ENCODE peak calls at places on chromosomes 6 and 20, in eight cellular contexts. One of them, this sample, is unnamed.
A peak's percentile ranks its signal among the peaks of the same experiment; 100 is the strongest.

GRCh38 chr6:88749849-88750248 is 213.6 kb downstream of the RNGTT start:
- DNase-seq in WERI-Rb-1: no peak
- DNase-seq in stimulated activated CD4-positive, alpha-beta T cell treated with anti-CD3 and anti-CD28 coated beads, Interleukin-2, amount 100 ng/mL, for 4 hours: no peak
- DNase-seq in AG10803: no peak
- DNase-seq in NB4: no peak
- DNase-seq in ureter: no peak
- DNase-seq in Jurkat, Clone E6-1: no peak
- DNase-seq in left ventricle myocardium inferior: no peak
- DNase-seq in this sample: no peak

GRCh38 chr6:127855542-127856159 is 45.2 kb downstream of the THEMIS start:
- DNase-seq in NB4: peak; percentile 7
- DNase-seq in AG10803: peak; percentile 33
- DNase-seq in stimulated activated CD4-positive, alpha-beta T cell treated with anti-CD3 and anti-CD28 coated beads, Interleukin-2, amount 100 ng/mL, for 4 hours: peak; percentile 36
- DNase-seq in Jurkat, Clone E6-1: peak; percentile 54
- DNase-seq in WERI-Rb-1: no peak
- DNase-seq in left ventricle myocardium inferior: no peak
- DNase-seq in ureter: no peak
- DNase-seq in this sample: peak; percentile 63

GRCh38 chr6:150352321-150353296 is 16.2 kb upstream of the IYD start:
- DNase-seq in ureter: no peak
- DNase-seq in left ventricle myocardium inferior: no peak
- DNase-seq in Jurkat, Clone E6-1: no peak
- DNase-seq in WERI-Rb-1: no peak
- DNase-seq in AG10803: peak; percentile 87
- DNase-seq in NB4: no peak
- DNase-seq in stimulated activated CD4-positive, alpha-beta T cell treated with anti-CD3 and anti-CD28 coated beads, Interleukin-2, amount 100 ng/mL, for 4 hours: no peak
- DNase-seq in this sample: peak; percentile 74

GRCh38 chr20:3781153-3781910 is at the start of gene SPEF1:
- DNase-seq in Jurkat, Clone E6-1: peak; percentile 39
- DNase-seq in left ventricle myocardium inferior: peak; percentile 62
- DNase-seq in WERI-Rb-1: peak; percentile 90
- DNase-seq in stimulated activated CD4-positive, alpha-beta T cell treated with anti-CD3 and anti-CD28 coated beads, Interleukin-2, amount 100 ng/mL, for 4 hours: no peak
- DNase-seq in NB4: peak; percentile 94
- DNase-seq in AG10803: peak; percentile 92
- DNase-seq in ureter: peak; percentile 86
- DNase-seq in this sample: peak; percentile 96

GRCh38 chr6:166541876-166542579 is 44.5 kb downstream of the RAMACL start:
- DNase-seq in AG10803: no peak
- DNase-seq in stimulated activated CD4-positive, alpha-beta T cell treated with anti-CD3 and anti-CD28 coated beads, Interleukin-2, amount 100 ng/mL, for 4 hours: peak; percentile 6
- DNase-seq in WERI-Rb-1: no peak
- DNase-seq in ureter: no peak
- DNase-seq in NB4: no peak
- DNase-seq in left ventricle myocardium inferior: no peak
- DNase-seq in Jurkat, Clone E6-1: no peak
- DNase-seq in this sample: no peak

GRCh38 chr20:50309280-50309763 is 118.7 kb downstream of the CEBPB start:
- DNase-seq in left ventricle myocardium inferior: no peak
- DNase-seq in ureter: no peak
- DNase-seq in stimulated activated CD4-positive, alpha-beta T cell treated with anti-CD3 and anti-CD28 coated beads, Interleukin-2, amount 100 ng/mL, for 4 hours: no peak
- DNase-seq in AG10803: peak; percentile 52
- DNase-seq in WERI-Rb-1: no peak
- DNase-seq in Jurkat, Clone E6-1: no peak
- DNase-seq in NB4: no peak
- DNase-seq in this sample: no peak

GRCh38 chr6:146526192-146526591 is 17.4 kb upstream of the RAB32 start:
- DNase-seq in WERI-Rb-1: no peak
- DNase-seq in ureter: no peak
- DNase-seq in Jurkat, Clone E6-1: no peak
- DNase-seq in AG10803: peak; percentile 30
- DNase-seq in NB4: no peak
- DNase-seq in stimulated activated CD4-positive, alpha-beta T cell treated with anti-CD3 and anti-CD28 coated beads, Interleukin-2, amount 100 ng/mL, for 4 hours: no peak
- DNase-seq in left ventricle myocardium inferior: no peak
- DNase-seq in this sample: no peak

GRCh38 chr6:105041880-105042279 is 85.0 kb downstream of the LIN28B start:
- DNase-seq in WERI-Rb-1: no peak
- DNase-seq in left ventricle myocardium inferior: no peak
- DNase-seq in stimulated activated CD4-positive, alpha-beta T cell treated with anti-CD3 and anti-CD28 coated beads, Interleukin-2, amount 100 ng/mL, for 4 hours: no peak
- DNase-seq in ureter: no peak
- DNase-seq in Jurkat, Clone E6-1: no peak
- DNase-seq in NB4: no peak
- DNase-seq in AG10803: no peak
- DNase-seq in this sample: no peak

GRCh38 chr6:73704260-73704659 is 8.3 kb downstream of the CD109 start:
- DNase-seq in left ventricle myocardium inferior: no peak
- DNase-seq in ureter: peak; percentile 54
- DNase-seq in stimulated activated CD4-positive, alpha-beta T cell treated with anti-CD3 and anti-CD28 coated beads, Interleukin-2, amount 100 ng/mL, for 4 hours: no peak
- DNase-seq in AG10803: peak; percentile 97
- DNase-seq in NB4: no peak
- DNase-seq in Jurkat, Clone E6-1: no peak
- DNase-seq in WERI-Rb-1: no peak
- DNase-seq in this sample: peak; percentile 98

GRCh38 chr6:44257007-44257752 is at the start of gene SLC35B2:
- DNase-seq in left ventricle myocardium inferior: peak; percentile 65
- DNase-seq in WERI-Rb-1: peak; percentile 91
- DNase-seq in NB4: peak; percentile 89
- DNase-seq in AG10803: peak; percentile 68
- DNase-seq in Jurkat, Clone E6-1: no peak
- DNase-seq in stimulated activated CD4-positive, alpha-beta T cell treated with anti-CD3 and anti-CD28 coated beads, Interleukin-2, amount 100 ng/mL, for 4 hours: peak; percentile 51
- DNase-seq in ureter: no peak
- DNase-seq in this sample: peak; percentile 67

GRCh38 chr20:59125332-59125731 is 38.3 kb upstream of the ZNF831 start:
- DNase-seq in Jurkat, Clone E6-1: no peak
- DNase-seq in stimulated activated CD4-positive, alpha-beta T cell treated with anti-CD3 and anti-CD28 coated beads, Interleukin-2, amount 100 ng/mL, for 4 hours: no peak
- DNase-seq in left ventricle myocardium inferior: no peak
- DNase-seq in AG10803: no peak
- DNase-seq in ureter: no peak
- DNase-seq in WERI-Rb-1: peak; percentile 47
- DNase-seq in NB4: no peak
- DNase-seq in this sample: no peak

GRCh38 chr6:44735631-44735963 is 348.1 kb downstream of the CDC5L start:
- DNase-seq in ureter: no peak
- DNase-seq in stimulated activated CD4-positive, alpha-beta T cell treated with anti-CD3 and anti-CD28 coated beads, Interleukin-2, amount 100 ng/mL, for 4 hours: no peak
- DNase-seq in AG10803: peak; percentile 72
- DNase-seq in Jurkat, Clone E6-1: no peak
- DNase-seq in left ventricle myocardium inferior: no peak
- DNase-seq in WERI-Rb-1: no peak
- DNase-seq in NB4: no peak
- DNase-seq in this sample: no peak

GRCh38 chr6:109095036-109095820 is at the start of gene CEP57L1:
- DNase-seq in WERI-Rb-1: peak; percentile 99
- DNase-seq in left ventricle myocardium inferior: peak; percentile 99
- DNase-seq in stimulated activated CD4-positive, alpha-beta T cell treated with anti-CD3 and anti-CD28 coated beads, Interleukin-2, amount 100 ng/mL, for 4 hours: peak; percentile 90
- DNase-seq in Jurkat, Clone E6-1: peak; percentile 97
- DNase-seq in NB4: peak; percentile 98
- DNase-seq in AG10803: peak; percentile 96
- DNase-seq in ureter: peak; percentile 97
- DNase-seq in this sample: peak; percentile 94

GRCh38 chr6:105883966-105884365 is 202.2 kb upstream of the PRDM1 start:
- DNase-seq in Jurkat, Clone E6-1: no peak
- DNase-seq in left ventricle myocardium inferior: no peak
- DNase-seq in WERI-Rb-1: no peak
- DNase-seq in stimulated activated CD4-positive, alpha-beta T cell treated with anti-CD3 and anti-CD28 coated beads, Interleukin-2, amount 100 ng/mL, for 4 hours: no peak
- DNase-seq in AG10803: no peak
- DNase-seq in NB4: peak; percentile 58
- DNase-seq in ureter: no peak
- DNase-seq in this sample: no peak

GRCh38 chr6:16370943-16371342 is 132.6 kb downstream of the GMPR start:
- DNase-seq in stimulated activated CD4-positive, alpha-beta T cell treated with anti-CD3 and anti-CD28 coated beads, Interleukin-2, amount 100 ng/mL, for 4 hours: no peak
- DNase-seq in AG10803: no peak
- DNase-seq in Jurkat, Clone E6-1: no peak
- DNase-seq in WERI-Rb-1: no peak
- DNase-seq in NB4: no peak
- DNase-seq in ureter: no peak
- DNase-seq in left ventricle myocardium inferior: no peak
- DNase-seq in this sample: no peak

GRCh38 chr6:158018851-158019361 is 37.2 kb downstream of the SYNJ2 start:
- DNase-seq in WERI-Rb-1: no peak
- DNase-seq in AG10803: peak; percentile 52
- DNase-seq in left ventricle myocardium inferior: peak; percentile 12
- DNase-seq in stimulated activated CD4-positive, alpha-beta T cell treated with anti-CD3 and anti-CD28 coated beads, Interleukin-2, amount 100 ng/mL, for 4 hours: no peak
- DNase-seq in ureter: no peak
- DNase-seq in Jurkat, Clone E6-1: no peak
- DNase-seq in NB4: no peak
- DNase-seq in this sample: peak; percentile 66

GRCh38 chr20:25021336-25021735 is 28.8 kb upstream of the APMAP start:
- DNase-seq in ureter: no peak
- DNase-seq in WERI-Rb-1: no peak
- DNase-seq in Jurkat, Clone E6-1: no peak
- DNase-seq in stimulated activated CD4-positive, alpha-beta T cell treated with anti-CD3 and anti-CD28 coated beads, Interleukin-2, amount 100 ng/mL, for 4 hours: no peak
- DNase-seq in NB4: no peak
- DNase-seq in AG10803: no peak
- DNase-seq in left ventricle myocardium inferior: no peak
- DNase-seq in this sample: no peak

GRCh38 chr6:33620158-33620583 is 951 bp upstream of the ITPR3 start:
- DNase-seq in AG10803: no peak
- DNase-seq in stimulated activated CD4-positive, alpha-beta T cell treated with anti-CD3 and anti-CD28 coated beads, Interleukin-2, amount 100 ng/mL, for 4 hours: no peak
- DNase-seq in Jurkat, Clone E6-1: no peak
- DNase-seq in WERI-Rb-1: peak; percentile 65
- DNase-seq in ureter: peak; percentile 62
- DNase-seq in left ventricle myocardium inferior: no peak
- DNase-seq in NB4: peak; percentile 84
- DNase-seq in this sample: no peak

GRCh38 chr6:25899580-25900408 is 25.8 kb upstream of the SLC17A3 start:
- DNase-seq in ureter: no peak
- DNase-seq in stimulated activated CD4-positive, alpha-beta T cell treated with anti-CD3 and anti-CD28 coated beads, Interleukin-2, amount 100 ng/mL, for 4 hours: no peak
- DNase-seq in AG10803: no peak
- DNase-seq in Jurkat, Clone E6-1: no peak
- DNase-seq in left ventricle myocardium inferior: no peak
- DNase-seq in NB4: no peak
- DNase-seq in WERI-Rb-1: no peak
- DNase-seq in this sample: peak; percentile 36

GRCh38 chr6:57313711-57314471 is 3.5 kb upstream of the PRIM2 start:
- DNase-seq in left ventricle myocardium inferior: no peak
- DNase-seq in NB4: no peak
- DNase-seq in ureter: peak; percentile 46
- DNase-seq in AG10803: peak; percentile 100
- DNase-seq in stimulated activated CD4-positive, alpha-beta T cell treated with anti-CD3 and anti-CD28 coated beads, Interleukin-2, amount 100 ng/mL, for 4 hours: no peak
- DNase-seq in WERI-Rb-1: peak; percentile 31
- DNase-seq in Jurkat, Clone E6-1: no peak
- DNase-seq in this sample: peak; percentile 99

GRCh38 chr6:35044771-35045275 is 96.3 kb downstream of the TCP11 start:
- DNase-seq in left ventricle myocardium inferior: no peak
- DNase-seq in Jurkat, Clone E6-1: no peak
- DNase-seq in ureter: no peak
- DNase-seq in AG10803: peak; percentile 63
- DNase-seq in NB4: peak; percentile 76
- DNase-seq in WERI-Rb-1: no peak
- DNase-seq in stimulated activated CD4-positive, alpha-beta T cell treated with anti-CD3 and anti-CD28 coated beads, Interleukin-2, amount 100 ng/mL, for 4 hours: no peak
- DNase-seq in this sample: peak; percentile 66

GRCh38 chr6:169851641-169852503 is 100.5 kb downstream of the ERMARD start:
- DNase-seq in NB4: peak; percentile 96
- DNase-seq in ureter: peak; percentile 37
- DNase-seq in Jurkat, Clone E6-1: no peak
- DNase-seq in AG10803: no peak
- DNase-seq in left ventricle myocardium inferior: no peak
- DNase-seq in WERI-Rb-1: peak; percentile 84
- DNase-seq in stimulated activated CD4-positive, alpha-beta T cell treated with anti-CD3 and anti-CD28 coated beads, Interleukin-2, amount 100 ng/mL, for 4 hours: no peak
- DNase-seq in this sample: no peak

GRCh38 chr6:140586426-140587061 is 1212.1 kb upstream of the CITED2 start:
- DNase-seq in left ventricle myocardium inferior: no peak
- DNase-seq in WERI-Rb-1: no peak
- DNase-seq in stimulated activated CD4-positive, alpha-beta T cell treated with anti-CD3 and anti-CD28 coated beads, Interleukin-2, amount 100 ng/mL, for 4 hours: no peak
- DNase-seq in AG10803: no peak
- DNase-seq in NB4: no peak
- DNase-seq in ureter: no peak
- DNase-seq in Jurkat, Clone E6-1: no peak
- DNase-seq in this sample: no peak

GRCh38 chr6:14601490-14601889 is 483.9 kb downstream of the CD83 start:
- DNase-seq in Jurkat, Clone E6-1: no peak
- DNase-seq in stimulated activated CD4-positive, alpha-beta T cell treated with anti-CD3 and anti-CD28 coated beads, Interleukin-2, amount 100 ng/mL, for 4 hours: no peak
- DNase-seq in WERI-Rb-1: no peak
- DNase-seq in ureter: no peak
- DNase-seq in AG10803: no peak
- DNase-seq in NB4: no peak
- DNase-seq in left ventricle myocardium inferior: no peak
- DNase-seq in this sample: no peak

GRCh38 chr6:37396571-37397185 is 36.3 kb upstream of the CMTR1 start:
- DNase-seq in stimulated activated CD4-positive, alpha-beta T cell treated with anti-CD3 and anti-CD28 coated beads, Interleukin-2, amount 100 ng/mL, for 4 hours: no peak
- DNase-seq in NB4: peak; percentile 55
- DNase-seq in left ventricle myocardium inferior: no peak
- DNase-seq in ureter: no peak
- DNase-seq in Jurkat, Clone E6-1: no peak
- DNase-seq in WERI-Rb-1: no peak
- DNase-seq in AG10803: peak; percentile 91
- DNase-seq in this sample: no peak

GRCh38 chr6:3210024-3210610 is 17.3 kb downstream of the TUBB2B start:
- DNase-seq in NB4: no peak
- DNase-seq in WERI-Rb-1: no peak
- DNase-seq in AG10803: no peak
- DNase-seq in left ventricle myocardium inferior: no peak
- DNase-seq in Jurkat, Clone E6-1: no peak
- DNase-seq in stimulated activated CD4-positive, alpha-beta T cell treated with anti-CD3 and anti-CD28 coated beads, Interleukin-2, amount 100 ng/mL, for 4 hours: no peak
- DNase-seq in ureter: no peak
- DNase-seq in this sample: no peak

GRCh38 chr6:75243333-75244062 is at the start of gene COX7A2:
- DNase-seq in NB4: peak; percentile 99
- DNase-seq in AG10803: peak; percentile 99
- DNase-seq in WERI-Rb-1: peak; percentile 92
- DNase-seq in left ventricle myocardium inferior: peak; percentile 86
- DNase-seq in Jurkat, Clone E6-1: peak; percentile 96
- DNase-seq in stimulated activated CD4-positive, alpha-beta T cell treated with anti-CD3 and anti-CD28 coated beads, Interleukin-2, amount 100 ng/mL, for 4 hours: peak; percentile 76
- DNase-seq in ureter: peak; percentile 92
- DNase-seq in this sample: peak; percentile 99

GRCh38 chr20:18443841-18444240 is 23.0 kb downstream of the DZANK1 start:
- DNase-seq in ureter: no peak
- DNase-seq in AG10803: peak; percentile 28
- DNase-seq in WERI-Rb-1: no peak
- DNase-seq in NB4: no peak
- DNase-seq in left ventricle myocardium inferior: no peak
- DNase-seq in stimulated activated CD4-positive, alpha-beta T cell treated with anti-CD3 and anti-CD28 coated beads, Interleukin-2, amount 100 ng/mL, for 4 hours: no peak
- DNase-seq in Jurkat, Clone E6-1: no peak
- DNase-seq in this sample: peak; percentile 52

GRCh38 chr20:14732996-14733395 is 395.6 kb upstream of the FLRT3 start:
- DNase-seq in ureter: no peak
- DNase-seq in stimulated activated CD4-positive, alpha-beta T cell treated with anti-CD3 and anti-CD28 coated beads, Interleukin-2, amount 100 ng/mL, for 4 hours: no peak
- DNase-seq in WERI-Rb-1: no peak
- DNase-seq in AG10803: no peak
- DNase-seq in NB4: no peak
- DNase-seq in left ventricle myocardium inferior: no peak
- DNase-seq in Jurkat, Clone E6-1: no peak
- DNase-seq in this sample: no peak

GRCh38 chr20:62762376-62762775 is 33.9 kb upstream of the MRGBP start:
- DNase-seq in stimulated activated CD4-positive, alpha-beta T cell treated with anti-CD3 and anti-CD28 coated beads, Interleukin-2, amount 100 ng/mL, for 4 hours: no peak
- DNase-seq in ureter: no peak
- DNase-seq in NB4: no peak
- DNase-seq in WERI-Rb-1: no peak
- DNase-seq in AG10803: no peak
- DNase-seq in Jurkat, Clone E6-1: no peak
- DNase-seq in left ventricle myocardium inferior: no peak
- DNase-seq in this sample: no peak

GRCh38 chr6:10690651-10691445 is 3.6 kb downstream of the C6orf52 start:
- DNase-seq in AG10803: no peak
- DNase-seq in stimulated activated CD4-positive, alpha-beta T cell treated with anti-CD3 and anti-CD28 coated beads, Interleukin-2, amount 100 ng/mL, for 4 hours: no peak
- DNase-seq in WERI-Rb-1: peak; percentile 60
- DNase-seq in Jurkat, Clone E6-1: no peak
- DNase-seq in left ventricle myocardium inferior: no peak
- DNase-seq in ureter: no peak
- DNase-seq in NB4: peak; percentile 58
- DNase-seq in this sample: peak; percentile 9

GRCh38 chr6:82364087-82365010 is 732 bp downstream of the TPBG start:
- DNase-seq in Jurkat, Clone E6-1: no peak
- DNase-seq in ureter: peak; percentile 61
- DNase-seq in AG10803: peak; percentile 69
- DNase-seq in WERI-Rb-1: peak; percentile 63
- DNase-seq in NB4: no peak
- DNase-seq in stimulated activated CD4-positive, alpha-beta T cell treated with anti-CD3 and anti-CD28 coated beads, Interleukin-2, amount 100 ng/mL, for 4 hours: no peak
- DNase-seq in left ventricle myocardium inferior: peak; percentile 58
- DNase-seq in this sample: peak; percentile 91

GRCh38 chr6:32488085-32488484 is 42.0 kb downstream of the HLA-DRB5 start:
- DNase-seq in AG10803: no peak
- DNase-seq in Jurkat, Clone E6-1: no peak
- DNase-seq in stimulated activated CD4-positive, alpha-beta T cell treated with anti-CD3 and anti-CD28 coated beads, Interleukin-2, amount 100 ng/mL, for 4 hours: no peak
- DNase-seq in ureter: no peak
- DNase-seq in WERI-Rb-1: no peak
- DNase-seq in NB4: no peak
- DNase-seq in left ventricle myocardium inferior: no peak
- DNase-seq in this sample: no peak

GRCh38 chr20:17841751-17842191 is 126.8 kb downstream of the SNX5 start:
- DNase-seq in Jurkat, Clone E6-1: no peak
- DNase-seq in left ventricle myocardium inferior: peak; percentile 67
- DNase-seq in ureter: peak; percentile 70
- DNase-seq in stimulated activated CD4-positive, alpha-beta T cell treated with anti-CD3 and anti-CD28 coated beads, Interleukin-2, amount 100 ng/mL, for 4 hours: no peak
- DNase-seq in AG10803: peak; percentile 84
- DNase-seq in NB4: no peak
- DNase-seq in WERI-Rb-1: no peak
- DNase-seq in this sample: peak; percentile 66

This sample was measured in foreskin fibroblast.